ENCODE peak calls at places on chromosomes 6 and 20, in seven cellular contexts. K is GM23338, L is GM12878, A is HCT116, O is K562, V is HepG2, X is Panc1. G is an unnamed sample.

GRCh38 chr6:46876126-46876525 is 45.6 kb downstream of the ADGRF5 start:
- DNase-seq in X (peak), L (no peak), V (no peak), A (peak), K (peak), O (no peak), G (no peak)

GRCh38 chr6:10258341-10258740 is 156.5 kb downstream of the TFAP2A start:
- DNase-seq in L (no peak), K (no peak), V (no peak), O (no peak), X (no peak), A (no peak), G (no peak)

GRCh38 chr20:51220293-51220706 is 197.4 kb upstream of the KCNG1 start:
- DNase-seq in X (no peak), L (no peak), V (peak), A (no peak), K (peak), O (peak), G (peak)

GRCh38 chr6:154705471-154706113 is 27.6 kb upstream of the SCAF8 start:
- DNase-seq in O (no peak), V (no peak), A (no peak), X (peak), K (peak), L (no peak), G (peak)

GRCh38 chr20:4820833-4821518 is 99.3 kb downstream of the PRND start:
- DNase-seq in K (no peak), A (no peak), X (no peak), O (no peak), V (no peak), L (no peak), G (no peak)

GRCh38 chr6:166928644-166929515 is 27.5 kb downstream of the RNASET2 start:
- DNase-seq in L (no peak), V (no peak), O (peak), K (no peak), X (no peak), A (no peak), G (no peak)

GRCh38 chr6:143325379-143326140 is 124.9 kb downstream of the ADAT2 start:
- DNase-seq in V (no peak), O (no peak), X (no peak), L (no peak), A (no peak), K (no peak), G (no peak)

GRCh38 chr6:92538296-92538695 is 881.1 kb downstream of the EPHA7 start:
- DNase-seq in L (no peak), A (no peak), K (no peak), V (no peak), X (no peak), O (no peak), G (no peak)

GRCh38 chr6:167559675-167560479 is 235.0 kb downstream of the TTLL2 start:
- DNase-seq in O (no peak), A (no peak), V (peak), X (no peak), L (no peak), K (no peak), G (no peak)

GRCh38 chr6:297571-298232 is 5.4 kb downstream of the DUSP22 start:
- DNase-seq in V (no peak), L (no peak), A (no peak), X (no peak), K (no peak), O (no peak), G (no peak)

GRCh38 chr20:44861547-44862006 is 23.9 kb upstream of the YWHAB start:
- DNase-seq in A (no peak), K (no peak), X (no peak), L (no peak), O (no peak), V (no peak), G (no peak)

GRCh38 chr6:47736083-47736700 is 37.8 kb downstream of the ADGRF4 start:
- DNase-seq in V (no peak), A (no peak), O (no peak), L (no peak), X (no peak), K (no peak), G (no peak)

GRCh38 chr6:41967312-41968287 is 26.0 kb upstream of the CCND3 start:
- DNase-seq in O (peak), X (no peak), K (peak), V (no peak), A (peak), L (no peak), G (peak)

GRCh38 chr20:57128051-57128757 is 138.2 kb downstream of the BMP7 start:
- DNase-seq in V (no peak), O (no peak), X (no peak), L (no peak), K (no peak), A (no peak), G (no peak)

GRCh38 chr20:48124181-48124782 is 339.0 kb upstream of the SULF2 start:
- DNase-seq in A (no peak), V (no peak), X (no peak), O (no peak), K (no peak), L (no peak), G (no peak)

GRCh38 chr6:143339223-143339622 is 111.3 kb downstream of the ADAT2 start:
- DNase-seq in K (no peak), O (no peak), V (no peak), A (no peak), L (no peak), X (no peak), G (no peak)

GRCh38 chr6:110881929-110882629 is 7.5 kb downstream of the AMD1 start:
- DNase-seq in V (no peak), L (no peak), O (no peak), X (no peak), A (no peak), K (no peak), G (no peak)

GRCh38 chr20:13340088-13340487 is 119.0 kb downstream of the ISM1 start:
- DNase-seq in O (no peak), A (no peak), V (no peak), K (no peak), L (no peak), X (no peak), G (no peak)

GRCh38 chr6:122322824-122323223 is 76.6 kb upstream of the HSF2 start:
- DNase-seq in V (no peak), L (no peak), K (no peak), X (no peak), O (no peak), A (no peak), G (no peak)

GRCh38 chr6:36368921-36369880 is 18.3 kb downstream of the ETV7 start:
- DNase-seq in A (no peak), K (no peak), O (no peak), X (no peak), L (no peak), V (no peak), G (peak)

GRCh38 chr20:25224941-25225340 is 22.9 kb upstream of the PYGB start:
- DNase-seq in O (no peak), K (no peak), L (no peak), V (no peak), X (no peak), A (no peak), G (no peak)

GRCh38 chr20:25223765-25224720 is 23.8 kb upstream of the PYGB start:
- DNase-seq in L (no peak), K (no peak), V (no peak), O (no peak), X (no peak), A (no peak), G (no peak)

GRCh38 chr20:25221592-25222460 is 26.1 kb upstream of the PYGB start:
- DNase-seq in X (no peak), V (no peak), O (no peak), K (no peak), L (no peak), A (no peak), G (no peak)

GRCh38 chr20:25222461-25223178 is 25.3 kb upstream of the PYGB start:
- DNase-seq in K (no peak), X (no peak), V (no peak), O (peak), L (no peak), A (no peak), G (no peak)

GRCh38 chr20:25223179-25223661 is 24.7 kb upstream of the PYGB start:
- DNase-seq in X (peak), V (peak), L (no peak), O (peak), K (peak), A (peak), G (no peak)
- TF ChIP-seq POLR2AphosphoS5 in X (peak), V (no peak), L (no peak), O (no peak), K (no peak), A (peak), G (no peak)

GRCh38 chr6:51827580-51827979 is 259.8 kb downstream of the PKHD1 start:
- DNase-seq in K (no peak), A (no peak), X (no peak), L (no peak), O (no peak), V (no peak), G (no peak)
- TF ChIP-seq REST in K (no peak), A (no peak), X (no peak), L (no peak), O (no peak), V (no peak), G (no peak)

DNA sequence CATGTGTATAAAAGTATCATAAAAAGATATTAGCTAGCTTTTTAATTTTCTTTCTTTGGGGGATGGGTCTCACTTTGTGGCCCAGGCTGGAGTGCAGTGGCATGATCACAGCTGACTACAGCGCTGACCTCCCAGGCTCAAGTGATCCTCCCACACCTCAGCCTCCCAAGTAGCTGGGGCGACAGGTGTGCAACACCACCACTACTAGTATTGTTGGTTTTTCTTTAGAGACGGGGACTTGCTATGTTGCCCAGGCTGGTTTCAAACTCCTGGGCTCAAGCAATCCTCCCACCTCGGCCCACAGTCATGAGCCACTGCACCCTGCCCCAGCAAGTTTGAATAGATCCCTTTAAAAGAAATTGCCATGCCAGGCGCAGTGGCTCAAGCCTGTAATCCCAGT is 6.5 kb downstream of the TCFL5 start:
- DNase-seq in V (no peak), X (no peak), L (no peak), K (no peak), A (no peak), O (no peak), G (no peak)
- H3K27ac ChIP-seq in V (no peak), X (no peak), L (no peak), K (no peak), A (no peak), O (no peak), G (no peak)

GRCh38 chr6:6918216-6918983 is 189.4 kb upstream of the RREB1 start:
- DNase-seq in O (peak), K (no peak), X (no peak), A (peak), L (peak), V (no peak), G (peak)
- TF ChIP-seq POLR2AphosphoS5 in O (no peak), K (no peak), X (no peak), A (no peak), L (peak), V (no peak), G (peak)

GRCh38 chr6:22627644-22628043 is 58.3 kb downstream of the HDGFL1 start:
- DNase-seq in K (no peak), X (no peak), O (no peak), A (no peak), L (peak), V (no peak), G (no peak)
- TF ChIP-seq REST in K (no peak), X (no peak), O (no peak), A (no peak), L (no peak), V (no peak), G (no peak)

GRCh38 chr6:15586528-15586927 is 76.3 kb downstream of the DTNBP1 start:
- DNase-seq in A (no peak), O (no peak), L (no peak), X (no peak), V (no peak), K (no peak), G (no peak)
- H3K27ac ChIP-seq in A (no peak), O (no peak), L (no peak), X (no peak), V (no peak), K (no peak), G (no peak)

GRCh38 chr6:108797951-108798671 is 50.1 kb upstream of the ARMC2 start:
- DNase-seq in L (no peak), O (no peak), X (no peak), K (no peak), A (no peak), V (no peak), G (no peak)

GRCh38 chr6:108796875-108797274 is 51.3 kb upstream of the ARMC2 start:
- DNase-seq in V (no peak), X (no peak), O (no peak), A (no peak), L (no peak), K (no peak), G (no peak)

GRCh38 chr6:108795122-108795521 is 53.1 kb upstream of the ARMC2 start:
- DNase-seq in O (no peak), X (no peak), K (no peak), V (peak), L (no peak), A (no peak), G (no peak)

GRCh38 chr6:108793449-108794134 is 54.6 kb upstream of the ARMC2 start:
- DNase-seq in V (peak), L (no peak), K (no peak), O (no peak), A (no peak), X (no peak), G (no peak)

DNA sequence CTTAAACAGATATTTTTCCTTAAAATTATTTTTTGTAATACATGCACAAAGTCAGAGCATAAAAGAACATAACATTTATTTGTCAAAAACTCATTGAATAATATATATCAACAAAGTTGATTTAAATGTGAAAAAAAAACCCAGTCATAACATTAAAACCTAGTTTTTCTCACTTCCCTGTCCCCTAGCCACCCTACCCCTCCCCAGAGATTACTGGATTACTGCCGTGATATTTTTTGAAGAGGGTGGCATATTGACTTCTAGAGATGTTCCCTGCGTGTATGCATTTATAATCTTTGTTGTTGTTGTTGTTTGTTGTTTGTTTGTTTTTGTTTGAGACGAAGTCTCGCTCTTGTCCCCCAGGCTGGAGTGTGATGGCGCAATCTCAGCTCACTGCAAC is 52.4 kb upstream of the ARMC2 start:
- DNase-seq in A (no peak), L (no peak), X (no peak), O (no peak), V (no peak), K (no peak), G (no peak)
- TF ChIP-seq POLR2AphosphoS5 in A (no peak), L (no peak), X (no peak), O (no peak), V (no peak), K (no peak), G (no peak)

G was measured in HL-60.